ENCODE peak calls at places on chromosomes 2 and 18, in six cellular contexts. E is ACHN; L is activated effector memory CD4-positive, alpha-beta T cell treated with Interleukin-2 at 50 U/mL for 16 hours; J is ureter; A is A549; B is SK-MEL-5. U is an unnamed sample.

GRCh38 chr2:171083426-171083825 is 77.3 kb downstream of the TLK1 start:
- DNase-seq in J (no peak), A (no peak), L (no peak), E (no peak), B (no peak), U (peak)

GRCh38 chr18:6249110-6249680 is 165.5 kb downstream of the L3MBTL4 start:
- DNase-seq in J (no peak), A (no peak), L (no peak), E (no peak), B (no peak), U (no peak)

GRCh38 chr2:151238527-151239487 is 22.9 kb downstream of the RBM43 start:
- DNase-seq in B (peak), J (peak), L (no peak), A (peak), E (peak), U (peak)

GRCh38 chr18:58870130-58870529 is 5.5 kb downstream of the ZNF532 start:
- DNase-seq in J (peak), B (no peak), L (no peak), A (no peak), E (no peak), U (no peak)

GRCh38 chr2:99496021-99496420 is 6.2 kb upstream of the REV1 start:
- DNase-seq in B (no peak), J (no peak), E (no peak), A (no peak), L (no peak), U (no peak)

GRCh38 chr18:47260138-47260923 is 8.9 kb upstream of the SKOR2 start:
- DNase-seq in L (no peak), J (no peak), A (peak), E (peak), B (peak), U (no peak)

GRCh38 chr18:59536181-59536580 is 161.0 kb downstream of the CCBE1 start:
- DNase-seq in E (no peak), J (no peak), A (no peak), L (no peak), B (no peak), U (no peak)

GRCh38 chr2:74226648-74227213 is 28.3 kb downstream of the MTHFD2 start:
- DNase-seq in L (no peak), B (no peak), J (no peak), E (no peak), A (no peak), U (no peak)

GRCh38 chr2:33021542-33022259 is 74.9 kb downstream of the LTBP1 start:
- DNase-seq in A (no peak), B (no peak), L (no peak), J (no peak), E (no peak), U (no peak)

GRCh38 chr2:157331696-157332095 is 6.1 kb upstream of the ERMN start:
- DNase-seq in E (no peak), J (no peak), B (no peak), A (no peak), L (peak), U (no peak)

GRCh38 chr2:69893684-69894481 is at the start of gene SNRNP27:
- DNase-seq in J (peak), B (peak), E (peak), L (peak), A (peak), U (peak)

GRCh38 chr2:33746401-33746800 is 147.3 kb upstream of the FAM98A start:
- DNase-seq in E (no peak), B (no peak), A (no peak), J (no peak), L (no peak), U (no peak)

GRCh38 chr2:220963930-220964329 is 608.2 kb downstream of the EPHA4 start:
- DNase-seq in E (no peak), J (no peak), A (no peak), L (no peak), B (no peak), U (no peak)

GRCh38 chr2:39805936-39806608 is 27.0 kb upstream of the THUMPD2 start:
- DNase-seq in L (no peak), E (no peak), J (no peak), A (no peak), B (no peak), U (no peak)

GRCh38 chr2:235570256-235570655 is 76.4 kb downstream of the AGAP1 start:
- DNase-seq in E (no peak), J (no peak), B (no peak), L (no peak), A (no peak), U (no peak)

GRCh38 chr18:48949606-48950535 is 894 bp downstream of the SMAD7 start:
- DNase-seq in A (no peak), J (no peak), L (no peak), B (no peak), E (peak), U (peak)

U was measured in NCI-H1105 treated with DMSO at 0.1 percent for 48 hours.